ENCODE peak calls at places on chromosome X, in four cellular contexts. R is astrocyte, W is astrocyte of the spinal cord, Y is fibroblast of lung. H is an unnamed sample.

GRCh38 chrX:152915541-152916241 is 17.8 kb downstream of the ZNF185 start:
- DNase-seq in R (peak; percentile 52), W (peak; percentile 76), Y (peak; percentile 42), H (peak; percentile 33)

GRCh38 chrX:119574394-119575266 is at the start of gene UBE2A:
- DNase-seq in R (peak; percentile 87), W (peak; percentile 92), Y (peak; percentile 90), H (peak; percentile 93)

GRCh38 chrX:15167826-15168225 is 102.1 kb downstream of the ASB9 start:
- DNase-seq in R (no peak), W (no peak), Y (no peak), H (no peak)

GRCh38 chrX:132364313-132364712 is 124.5 kb downstream of the MBNL3 start:
- DNase-seq in R (no peak), W (no peak), Y (no peak), H (no peak)

GRCh38 chrX:72038016-72038415 is 93.7 kb downstream of the RTL5 start:
- DNase-seq in R (no peak), W (no peak), Y (no peak), H (no peak)

GRCh38 chrX:14697453-14697852 is 168.1 kb downstream of the GLRA2 start:
- DNase-seq in R (no peak), W (no peak), Y (peak; percentile 22), H (peak; percentile 15)

GRCh38 chrX:138191998-138192397 is 519.5 kb downstream of the FGF13 start:
- DNase-seq in R (no peak), W (peak; percentile 5), Y (peak; percentile 11), H (peak; percentile 0)

GRCh38 chrX:153307546-153308175 is 13.9 kb downstream of the PNMA6F start:
- DNase-seq in R (no peak), W (no peak), Y (no peak), H (peak; percentile 1)

GRCh38 chrX:66675541-66675940 is 36.7 kb upstream of the EDA2R start:
- DNase-seq in R (peak; percentile 4), W (no peak), Y (no peak), H (peak; percentile 37)

GRCh38 chrX:41900321-41900720 is 23.0 kb downstream of the CASK start:
- DNase-seq in R (no peak), W (no peak), Y (no peak), H (no peak)

GRCh38 chrX:122817321-122817720 is 366.8 kb upstream of the GRIA3 start:
- DNase-seq in R (no peak), W (no peak), Y (no peak), H (no peak)

GRCh38 chrX:152896450-152896849 is 1.4 kb upstream of the ZNF185 start:
- DNase-seq in R (no peak), W (no peak), Y (no peak), H (peak; percentile 13)

GRCh38 chrX:29687687-29688086 is 527.7 kb upstream of the MAGEB2 start:
- DNase-seq in R (peak; percentile 57), W (peak; percentile 64), Y (peak; percentile 71), H (peak; percentile 61)

GRCh38 chrX:130296743-130297142 is 28.0 kb upstream of the ZNF280C start:
- DNase-seq in R (no peak), W (peak; percentile 6), Y (peak; percentile 63), H (peak; percentile 6)

GRCh38 chrX:56564182-56564885 is 907 bp downstream of the UBQLN2 start:
- DNase-seq in R (peak; percentile 72), W (peak; percentile 39), Y (peak; percentile 29), H (peak; percentile 18)

GRCh38 chrX:117752745-117753144 is 363.9 kb downstream of the KLHL13 start:
- DNase-seq in R (no peak), W (no peak), Y (no peak), H (no peak)

GRCh38 chrX:66676990-66677389 is 38.1 kb upstream of the EDA2R start:
- DNase-seq in R (peak; percentile 61), W (peak; percentile 72), Y (peak; percentile 18), H (peak; percentile 89)

GRCh38 chrX:38940547-38940946 is 139.3 kb downstream of the MID1IP1 start:
- DNase-seq in R (no peak), W (no peak), Y (peak; percentile 57), H (peak; percentile 28)

GRCh38 chrX:115260330-115260729 is 26.4 kb upstream of the LRCH2 start:
- DNase-seq in R (peak; percentile 36), W (peak; percentile 10), Y (peak; percentile 15), H (no peak)

GRCh38 chrX:134294548-134294947 is 57.6 kb downstream of the CCDC160 start:
- DNase-seq in R (no peak), W (peak; percentile 0), Y (peak; percentile 2), H (peak; percentile 2)

GRCh38 chrX:54447461-54447860 is 7.3 kb downstream of the TSR2 start:
- DNase-seq in R (peak; percentile 10), W (no peak), Y (peak; percentile 2), H (peak; percentile 13)

GRCh38 chrX:443676-444210 is 57.0 kb upstream of the PPP2R3B start:
- DNase-seq in R (no peak), W (no peak), Y (no peak), H (no peak)

GRCh38 chrX:135327299-135327698 is 18.0 kb downstream of the ETDC start:
- DNase-seq in R (peak; percentile 87), W (peak; percentile 86), Y (peak; percentile 93), H (peak; percentile 88)

GRCh38 chrX:139167282-139167681 is 363.3 kb upstream of the F9 start:
- DNase-seq in R (no peak), W (no peak), Y (no peak), H (no peak)

GRCh38 chrX:87489071-87489470 is 28.5 kb upstream of the KLHL4 start:
- DNase-seq in R (peak; percentile 8), W (peak; percentile 11), Y (peak; percentile 36), H (peak; percentile 55)

GRCh38 chrX:85365370-85365995 is 14.0 kb downstream of the POF1B start:
- DNase-seq in R (no peak), W (no peak), Y (no peak), H (no peak)
- TF ChIP-seq CTCF in R (no peak), W (no peak), Y (no peak), H (no peak)

GRCh38 chrX:103585421-103586313 is at the start of gene TCEAL4:
- DNase-seq in R (no peak), W (no peak), Y (peak; percentile 23), H (peak; percentile 48)

GRCh38 chrX:103586659-103587058 is 1.3 kb downstream of the TCEAL4 start:
- DNase-seq in R (no peak), W (no peak), Y (no peak), H (no peak)

GRCh38 chrX:103586314-103586646 is 965 bp downstream of the TCEAL4 start:
- DNase-seq in R (no peak), W (no peak), Y (no peak), H (peak; percentile 32)

DNA sequence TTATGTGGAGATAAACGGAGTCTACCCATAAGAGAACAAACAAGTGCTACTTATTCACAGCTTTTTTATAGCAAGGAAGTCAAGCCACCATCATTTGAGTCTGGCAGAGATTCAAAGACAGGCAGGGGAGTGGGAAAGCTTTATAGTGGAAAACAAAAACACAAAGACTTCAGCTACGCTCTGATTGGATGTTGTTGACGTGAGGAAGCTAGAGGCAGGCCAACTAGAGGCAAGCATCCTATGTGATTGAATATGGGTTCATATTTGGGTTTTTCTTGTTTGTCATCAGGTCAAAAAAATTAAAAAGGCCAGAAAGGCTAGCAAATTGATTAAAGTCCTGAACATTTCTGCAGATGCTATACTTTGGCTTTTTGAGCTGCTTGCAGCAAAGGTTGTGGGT is 709 bp upstream of the TCEAL4 start:
- DNase-seq in R (no peak), W (peak; percentile 2), Y (peak; percentile 15), H (peak; percentile 39)
- H3K4me3 ChIP-seq in R (peak overlapping the region; percentile 88), W (no peak overlapping the region), Y (peak overlapping the region; percentile 72), H (peak overlapping the region; percentile 76)

GRCh38 chrX:57952320-57952678 is 42.0 kb upstream of the ZXDA start:
- DNase-seq in R (no peak), W (no peak), Y (no peak), H (no peak)

DNA sequence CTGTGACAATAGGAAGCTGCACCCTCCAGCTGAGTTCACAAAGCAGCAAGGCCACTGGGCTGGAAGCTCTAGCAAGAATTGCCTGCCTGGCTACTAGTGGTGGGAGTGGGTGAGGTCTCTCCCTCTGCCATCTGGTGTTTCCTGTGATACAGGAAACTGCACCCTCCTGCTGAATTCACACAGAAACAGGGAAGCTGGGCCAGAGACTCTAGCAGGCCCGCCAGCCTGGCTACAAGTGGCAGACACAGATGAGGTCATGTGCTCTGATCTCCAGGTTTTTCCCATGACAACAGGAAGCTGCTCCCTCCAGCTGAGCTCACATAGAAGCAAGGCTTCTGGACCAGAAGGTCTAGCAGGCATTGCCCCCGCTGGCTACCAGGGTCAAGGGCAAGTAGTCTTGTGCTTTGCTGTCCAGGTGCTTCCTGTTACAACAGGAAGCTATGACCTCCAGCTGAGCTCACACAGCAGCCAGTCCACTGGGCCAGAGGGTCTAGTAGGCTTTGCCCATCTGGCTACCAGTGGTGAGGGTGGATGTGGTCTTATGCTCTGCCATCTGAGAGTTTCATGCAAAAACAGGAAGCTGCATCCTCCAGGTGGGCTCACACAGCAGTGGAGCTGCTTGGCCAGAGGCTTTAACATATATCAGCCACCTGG is 41.5 kb upstream of the ZXDA start:
- DNase-seq in R (no peak), W (no peak), Y (no peak), H (no peak)
- TF ChIP-seq CTCF in R (no peak), W (no peak), Y (no peak), H (no peak)

GRCh38 chrX:5397409-5397808 is 831.3 kb downstream of the NLGN4X start:
- DNase-seq in R (no peak), W (no peak), Y (no peak), H (no peak)
- H3K4me3 ChIP-seq in R (no peak overlapping the region), W (no peak overlapping the region), Y (no peak overlapping the region), H (no peak overlapping the region)

GRCh38 chrX:110466790-110467189 is 108.1 kb downstream of the RTL9 start:
- DNase-seq in R (no peak), W (no peak), Y (no peak), H (no peak)

DNA sequence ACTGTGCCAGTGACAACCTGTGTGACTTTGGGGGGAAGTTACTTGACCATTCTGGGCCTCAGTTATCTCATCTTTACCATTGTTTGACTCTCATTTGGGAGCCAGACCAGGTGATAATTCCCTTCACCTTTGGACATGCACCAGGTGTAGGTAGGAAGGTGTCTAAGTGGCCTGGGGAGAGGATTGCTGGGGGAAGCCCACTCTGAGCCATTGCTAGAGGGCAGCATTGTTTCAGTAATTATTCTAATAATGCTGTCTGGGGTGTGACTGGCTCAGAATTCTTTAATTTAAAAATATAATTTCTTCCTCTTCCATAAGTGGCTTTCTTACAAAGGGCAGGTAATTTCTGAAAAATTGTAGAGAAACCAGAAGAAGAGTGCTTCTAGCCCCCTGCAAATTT is 104.3 kb downstream of the RTL9 start:
- DNase-seq in R (no peak), W (no peak), Y (no peak), H (no peak)
- TF ChIP-seq CTCF in R (peak; percentile 17), W (peak; percentile 22), Y (no peak), H (no peak)

DNA sequence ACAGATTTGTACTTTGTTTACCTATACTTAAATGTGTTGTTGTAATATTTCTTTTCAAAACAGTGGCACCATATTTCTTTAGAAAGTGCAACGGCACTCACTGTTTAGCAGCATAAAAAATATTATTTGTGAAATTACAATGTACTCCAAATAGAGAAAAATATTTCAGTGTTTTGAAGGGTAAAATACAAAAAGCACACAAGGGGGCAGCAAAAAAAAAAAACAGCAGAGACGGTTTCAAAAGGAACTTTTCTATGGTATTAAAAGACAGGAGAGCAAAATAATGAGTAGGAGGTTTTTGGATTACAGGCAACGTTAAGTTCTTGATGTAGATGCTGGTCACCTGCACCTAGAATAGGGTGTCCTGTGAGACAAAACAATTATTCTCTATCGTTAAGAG is 2.0 kb downstream of the NUDT11 start:
- DNase-seq in R (no peak), W (peak; percentile 8), Y (peak; percentile 19), H (no peak)
- H3K4me3 ChIP-seq in R (peak overlapping the region; percentile 70), W (peak overlapping the region; percentile 55), Y (no peak overlapping the region), H (peak overlapping the region; percentile 58)